ENCODE peak calls at places on chromosome 22, in six cellular contexts. J is astrocyte of the cerebellum, O is COR-L47, N is right lobe of liver, I is mucosa of descending colon, X is NCI-H187 treated with DMSO at 0.1 percent for 48 hours. E is an unnamed sample.

GRCh38 chr22:37907036-37907954 is 1.2 kb downstream of the MICALL1 start:
- DNase-seq in J (no peak), O (no peak), N (no peak), I (peak; percentile 39), X (no peak), E (no peak)

GRCh38 chr22:35638408-35638807 is 9.8 kb upstream of the APOL6 start:
- DNase-seq in J (no peak), O (no peak), N (peak; percentile 55), I (peak; percentile 62), X (no peak), E (peak; percentile 26)

GRCh38 chr22:25741692-25742626 is at the start of gene MYO18B:
- DNase-seq in J (no peak), O (no peak), N (no peak), I (no peak), X (no peak), E (no peak)

GRCh38 chr22:36816635-36817428 is at the start of gene PVALB:
- DNase-seq in J (no peak), O (peak; percentile 55), N (no peak), I (peak; percentile 40), X (no peak), E (peak; percentile 9)

GRCh38 chr22:26766510-26767350 is 109.3 kb downstream of the MIAT start:
- DNase-seq in J (no peak), O (no peak), N (no peak), I (no peak), X (no peak), E (no peak)

GRCh38 chr22:44497218-44497903 is 672 bp downstream of the RTL6 start:
- DNase-seq in J (no peak), O (no peak), N (peak; percentile 33), I (peak; percentile 58), X (no peak), E (no peak)

GRCh38 chr22:41410311-41410751 is 28.6 kb downstream of the TEF start:
- DNase-seq in J (no peak), O (no peak), N (no peak), I (no peak), X (no peak), E (no peak)

GRCh38 chr22:47204002-47204979 is 441.8 kb downstream of the TBC1D22A start:
- DNase-seq in J (no peak), O (no peak), N (no peak), I (no peak), X (no peak), E (no peak)

GRCh38 chr22:37353839-37354238 is 71.5 kb downstream of the CYTH4 start:
- DNase-seq in J (peak; percentile 74), O (no peak), N (no peak), I (no peak), X (no peak), E (peak; percentile 96)

GRCh38 chr22:23691748-23692423 is 1.1 kb downstream of the RGL4 start:
- DNase-seq in J (no peak), O (no peak), N (no peak), I (no peak), X (no peak), E (no peak)

GRCh38 chr22:30021338-30021737 is 58.9 kb upstream of the HORMAD2 start:
- DNase-seq in J (no peak), O (no peak), N (no peak), I (no peak), X (no peak), E (no peak)

GRCh38 chr22:36374603-36375024 is 13.2 kb downstream of the MYH9 start:
- DNase-seq in J (no peak), O (no peak), N (no peak), I (no peak), X (no peak), E (peak; percentile 90)

GRCh38 chr22:18059991-18060390 is 17.8 kb upstream of the PEX26 start:
- DNase-seq in J (no peak), O (no peak), N (no peak), I (no peak), X (no peak), E (no peak)

GRCh38 chr22:46446799-46447198 is 90.6 kb downstream of the CELSR1 start:
- DNase-seq in J (no peak), O (peak; percentile 46), N (no peak), I (no peak), X (no peak), E (no peak)

GRCh38 chr22:37520754-37521153 is 1.5 kb upstream of the CARD10 start:
- DNase-seq in J (no peak), O (no peak), N (peak; percentile 15), I (no peak), X (no peak), E (no peak)

GRCh38 chr22:17132112-17132511 is 11.0 kb upstream of the TMEM121B start:
- DNase-seq in J (no peak), O (no peak), N (no peak), I (no peak), X (no peak), E (no peak)

GRCh38 chr22:20245577-20246367 is 22.3 kb downstream of the RTN4R start:
- DNase-seq in J (no peak), O (no peak), N (peak; percentile 74), I (no peak), X (no peak), E (no peak)

GRCh38 chr22:22935546-22936157 is 48.0 kb downstream of the IGLL5 start:
- DNase-seq in J (no peak), O (no peak), N (no peak), I (peak; percentile 36), X (no peak), E (no peak)

GRCh38 chr22:32695451-32695891 is 106.0 kb upstream of the TIMP3 start:
- DNase-seq in J (no peak), O (no peak), N (no peak), I (no peak), X (no peak), E (peak; percentile 95)

GRCh38 chr22:38737302-38738060 is 18.3 kb downstream of the SUN2 start:
- DNase-seq in J (no peak), O (no peak), N (no peak), I (peak; percentile 18), X (no peak), E (peak; percentile 51)

GRCh38 chr22:39238124-39238466 is 6.7 kb downstream of the PDGFB start:
- DNase-seq in J (no peak), O (no peak), N (no peak), I (no peak), X (no peak), E (no peak)

GRCh38 chr22:20080445-20080775 is 369 bp downstream of the DGCR8 start:
- DNase-seq in J (no peak), O (peak; percentile 71), N (peak; percentile 72), I (peak; percentile 85), X (no peak), E (peak; percentile 56)

GRCh38 chr22:27719033-27719341 is 82.6 kb downstream of the MN1 start:
- DNase-seq in J (no peak), O (no peak), N (no peak), I (no peak), X (no peak), E (no peak)